ENCODE peak calls at places on chromosome 1, in ten cellular contexts. O, D, M, V, F, W, R, S, C and H are unnamed samples.

GRCh38 chr1:112849425-112849966 is 106.5 kb downstream of the SLC16A1 start:
- DNase-seq in M (no peak), W (no peak), D (no peak), O (peak; percentile 21), S (peak; percentile 14), R (peak; percentile 13), C (peak; percentile 33), F (peak; percentile 62), V (peak; percentile 67), H (peak; percentile 77)

GRCh38 chr1:164504699-164505098 is 54.3 kb upstream of the PBX1 start:
- DNase-seq in V (no peak), D (no peak), C (peak; percentile 2), F (peak; percentile 56), O (peak; percentile 30), M (no peak), R (no peak), S (no peak), W (no peak), H (no peak)

GRCh38 chr1:27423701-27424100 is 31.3 kb downstream of the GPR3 start:
- DNase-seq in D (no peak), R (no peak), F (no peak), M (no peak), C (no peak), O (no peak), S (no peak), W (no peak), V (no peak), H (no peak)

GRCh38 chr1:190176776-190177175 is 300.9 kb downstream of the BRINP3 start:
- DNase-seq in F (peak; percentile 41), R (no peak), V (no peak), W (no peak), S (no peak), C (peak; percentile 73), M (no peak), D (no peak), O (no peak), H (no peak)

GRCh38 chr1:228381336-228381735 is 25.3 kb downstream of the TRIM11 start:
- DNase-seq in S (no peak), W (no peak), V (no peak), C (peak; percentile 38), R (no peak), M (no peak), O (no peak), D (no peak), F (no peak), H (no peak)

GRCh38 chr1:6126028-6126427 is 54.1 kb downstream of the CHD5 start:
- DNase-seq in D (no peak), O (no peak), C (no peak), R (peak; percentile 2), V (no peak), M (peak; percentile 37), S (no peak), F (no peak), W (no peak), H (no peak)

GRCh38 chr1:48469616-48470500 is 2.1 kb downstream of the SPATA6 start:
- DNase-seq in O (peak; percentile 73), M (peak; percentile 87), D (no peak), V (peak; percentile 8), W (peak; percentile 71), C (peak; percentile 74), R (peak; percentile 53), F (peak; percentile 87), S (peak; percentile 34), H (no peak)

GRCh38 chr1:4600615-4601460 is 53.6 kb upstream of the AJAP1 start:
- DNase-seq in F (no peak), D (no peak), C (no peak), S (no peak), V (peak; percentile 0), O (no peak), M (peak; percentile 32), R (no peak), W (peak; percentile 5), H (no peak)

GRCh38 chr1:45848097-45848496 is 44.7 kb downstream of the MAST2 start:
- DNase-seq in O (no peak), C (no peak), R (no peak), D (no peak), V (no peak), S (no peak), M (no peak), F (no peak), W (peak; percentile 48), H (peak; percentile 13)

GRCh38 chr1:110600716-110601115 is 5.4 kb downstream of the KCNA2 start:
- DNase-seq in V (no peak), F (no peak), M (no peak), C (no peak), D (no peak), S (no peak), W (no peak), R (no peak), O (no peak), H (no peak)

GRCh38 chr1:203263496-203263895 is 34.0 kb upstream of the CHIT1 start:
- DNase-seq in V (no peak), D (no peak), R (no peak), F (no peak), W (no peak), O (no peak), M (peak; percentile 32), S (no peak), C (no peak), H (no peak)

GRCh38 chr1:201705389-201705788 is 123.6 kb upstream of the IPO9 start:
- DNase-seq in S (no peak), F (no peak), C (no peak), W (no peak), D (no peak), M (no peak), O (no peak), V (no peak), R (no peak), H (no peak)
- TF ChIP-seq CTCF in S (no peak), F (no peak), C (no peak), W (no peak), D (no peak), M (no peak), O (no peak), V (no peak), R (no peak), H (no peak)

DNA sequence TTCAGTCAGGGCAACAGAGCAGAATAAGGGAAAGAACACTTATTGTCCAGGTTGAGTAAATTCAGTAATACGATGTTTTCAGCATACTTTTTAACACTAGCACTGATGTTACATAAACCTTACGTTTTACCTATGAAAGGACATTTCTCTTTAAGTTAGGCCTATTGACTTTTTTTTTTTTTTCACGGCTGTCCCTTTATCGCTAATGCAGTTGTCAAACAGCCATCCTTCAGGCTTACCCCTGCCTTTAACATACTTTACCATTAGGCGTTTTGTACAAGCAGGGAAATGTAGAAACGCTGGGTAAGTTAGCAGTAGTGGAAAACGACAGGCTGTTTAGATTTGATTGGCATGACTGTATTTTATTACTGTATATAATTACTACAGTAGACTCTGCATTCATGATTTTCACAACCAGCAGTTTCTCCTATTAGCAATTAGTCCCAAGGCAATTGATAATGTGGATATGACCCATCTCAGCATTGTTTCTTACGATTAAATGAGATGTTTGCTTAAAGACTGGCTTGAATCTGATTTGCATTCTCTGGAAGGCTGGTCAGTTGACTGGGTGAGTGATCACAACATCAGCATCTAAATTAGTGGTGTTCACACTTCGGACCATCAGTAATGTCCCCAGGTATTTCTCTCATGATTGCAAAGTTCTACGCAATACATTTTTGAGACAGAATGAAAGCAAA is 109.9 kb upstream of the LBR start:
- DNase-seq in F (no peak), O (no peak), D (no peak), M (no peak), R (no peak), S (no peak), W (no peak), C (no peak), V (no peak), H (no peak)
- H3K4me3 ChIP-seq in F (no peak overlapping the region), O (no peak overlapping the region), D (no peak overlapping the region), M (no peak overlapping the region), R (no peak overlapping the region), S (no peak overlapping the region), W (no peak overlapping the region), C (no peak overlapping the region), V (no peak overlapping the region), H (no peak overlapping the region)

GRCh38 chr1:91885331-91885715 is 628 bp downstream of the TGFBR3 start:
- DNase-seq in C (peak; percentile 12), M (peak; percentile 87), F (no peak), S (no peak), R (peak; percentile 51), V (peak; percentile 40), W (peak; percentile 26), D (no peak), O (peak; percentile 26), H (peak; percentile 12)

GRCh38 chr1:91889717-91890459 is 3.9 kb upstream of the TGFBR3 start:
- DNase-seq in O (peak; percentile 29), C (peak; percentile 33), S (peak; percentile 40), D (no peak), W (no peak), V (no peak), M (no peak), F (peak; percentile 45), R (no peak), H (no peak)

GRCh38 chr1:91883470-91883869 is 2.5 kb downstream of the TGFBR3 start:
- DNase-seq in V (no peak), F (peak; percentile 71), S (peak; percentile 15), W (no peak), M (no peak), C (peak; percentile 62), O (peak; percentile 52), D (no peak), R (no peak), H (no peak)

GRCh38 chr1:91884459-91885290 is 1.3 kb downstream of the TGFBR3 start:
- DNase-seq in R (peak; percentile 39), F (no peak), V (peak; percentile 59), W (peak; percentile 27), D (no peak), S (peak; percentile 56), C (peak; percentile 24), M (peak; percentile 78), O (peak; percentile 16), H (no peak)

DNA sequence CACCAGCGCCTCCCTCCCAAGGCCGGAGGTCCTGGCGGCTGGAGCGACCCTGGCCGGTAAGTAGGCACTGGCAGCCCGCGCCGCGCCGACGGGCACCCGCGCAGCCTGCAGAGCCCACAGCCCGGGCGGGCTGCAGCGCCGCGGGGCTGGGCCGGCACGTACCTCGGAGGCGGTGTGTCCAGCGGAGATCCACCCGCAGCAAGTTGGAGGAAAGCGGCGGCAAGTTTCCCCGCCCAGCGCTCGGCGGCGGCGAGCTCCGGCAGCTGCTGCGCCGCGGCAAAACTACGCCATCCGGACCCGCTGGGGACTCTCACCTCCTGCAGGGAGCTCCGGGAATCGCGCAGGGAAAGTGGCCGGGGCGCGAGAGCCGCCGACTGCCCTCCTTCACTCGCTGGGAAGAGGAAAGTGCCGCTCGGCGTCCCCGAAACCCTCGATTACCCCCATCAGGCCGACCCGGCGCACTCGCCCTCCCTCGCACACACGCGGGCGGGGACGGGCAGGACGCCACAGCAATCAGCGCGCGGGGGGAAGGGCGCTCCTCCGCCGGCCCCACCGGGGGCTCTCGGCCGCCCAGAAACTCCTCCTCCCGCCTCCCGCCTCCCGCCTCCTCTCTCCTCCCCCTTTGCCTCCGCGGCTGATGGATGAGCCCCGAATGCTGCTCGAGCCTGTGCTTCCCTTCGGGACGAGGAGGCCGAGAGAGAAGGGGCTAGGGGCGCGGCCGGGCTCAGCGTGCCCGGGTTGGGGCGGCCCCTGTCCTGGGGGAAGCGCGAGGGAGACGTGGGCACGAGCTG is at the start of gene TGFBR3:
- DNase-seq in S (peak; percentile 98), O (peak; percentile 94), W (peak; percentile 75), F (peak; percentile 88), D (peak; percentile 87), V (peak; percentile 90), R (peak; percentile 96), M (peak; percentile 93), C (peak; percentile 90), H (peak; percentile 83)
- TF ChIP-seq CTCF in S (peak; percentile 33), O (peak; percentile 55), W (no peak), F (peak; percentile 55), D (peak; percentile 59), V (peak; percentile 29), R (peak; percentile 50), M (no peak), C (peak; percentile 59), H (peak; percentile 22)

GRCh38 chr1:167517535-167518330 is 596 bp downstream of the CD247 start:
- DNase-seq in V (no peak), F (no peak), M (peak; percentile 87), D (no peak), W (no peak), C (no peak), S (peak; percentile 81), R (peak; percentile 20), O (no peak), H (no peak)
- H3K4me3 ChIP-seq in V (no peak overlapping the region), F (no peak overlapping the region), M (peak overlapping the region; percentile 44), D (no peak overlapping the region), W (peak overlapping the region; percentile 33), C (no peak overlapping the region), S (no peak overlapping the region), R (no peak overlapping the region), O (no peak overlapping the region), H (no peak overlapping the region)